ENCODE peak calls at places on chromosomes 12 and 14, in six cellular contexts. One of them, this sample, is unnamed. For H3K4me1, the result is how much of the 10 kb centered on the place peaks cover.

GRCh38 chr12:109888179-109889020 is 8.1 kb upstream of the GLTP start:
- DNase-seq in endothelial cell of umbilical vein: peak
- DNase-seq in H1: no peak
- DNase-seq in A549: peak
- DNase-seq in hepatocyte: no peak
- DNase-seq in effector memory CD4-positive, alpha-beta T cell: no peak
- DNase-seq in this sample: no peak

GRCh38 chr12:77940011-77940423 is 109.3 kb downstream of the NAV3 start:
- DNase-seq in endothelial cell of umbilical vein: peak
- DNase-seq in H1: peak
- DNase-seq in A549: peak
- DNase-seq in hepatocyte: no peak
- DNase-seq in effector memory CD4-positive, alpha-beta T cell: no peak
- DNase-seq in this sample: no peak

GRCh38 chr12:31567029-31567428 is 23.9 kb downstream of the DENND5B start:
- DNase-seq in endothelial cell of umbilical vein: no peak
- DNase-seq in H1: no peak
- DNase-seq in A549: no peak
- DNase-seq in hepatocyte: no peak
- DNase-seq in effector memory CD4-positive, alpha-beta T cell: no peak
- DNase-seq in this sample: no peak

GRCh38 chr12:93571854-93572711 is at the start of gene SOCS2:
- DNase-seq in endothelial cell of umbilical vein: peak
- DNase-seq in H1: no peak
- DNase-seq in A549: no peak
- DNase-seq in hepatocyte: peak
- DNase-seq in effector memory CD4-positive, alpha-beta T cell: no peak
- DNase-seq in this sample: no peak

GRCh38 chr14:89214221-89214965 is 202.6 kb downstream of the FOXN3 start:
- DNase-seq in endothelial cell of umbilical vein: peak
- DNase-seq in H1: no peak
- DNase-seq in A549: peak
- DNase-seq in hepatocyte: peak
- DNase-seq in effector memory CD4-positive, alpha-beta T cell: no peak
- DNase-seq in this sample: no peak

GRCh38 chr12:114767906-114768697 is 84.1 kb upstream of the TBX3 start:
- DNase-seq in endothelial cell of umbilical vein: no peak
- DNase-seq in H1: no peak
- DNase-seq in A549: peak
- DNase-seq in hepatocyte: peak
- DNase-seq in effector memory CD4-positive, alpha-beta T cell: no peak
- DNase-seq in this sample: no peak

GRCh38 chr14:89773151-89773550 is 181.4 kb downstream of the EFCAB11 start:
- DNase-seq in endothelial cell of umbilical vein: no peak
- DNase-seq in H1: no peak
- DNase-seq in A549: no peak
- DNase-seq in hepatocyte: no peak
- DNase-seq in effector memory CD4-positive, alpha-beta T cell: no peak
- DNase-seq in this sample: no peak

GRCh38 chr12:43348221-43348620 is 203.8 kb downstream of the ADAMTS20 start:
- DNase-seq in endothelial cell of umbilical vein: no peak
- DNase-seq in H1: no peak
- DNase-seq in A549: no peak
- DNase-seq in hepatocyte: no peak
- DNase-seq in effector memory CD4-positive, alpha-beta T cell: no peak
- DNase-seq in this sample: no peak

GRCh38 chr14:63134801-63135200 is 69.4 kb upstream of the RHOJ start:
- DNase-seq in endothelial cell of umbilical vein: peak
- DNase-seq in H1: no peak
- DNase-seq in A549: peak
- DNase-seq in hepatocyte: peak
- DNase-seq in effector memory CD4-positive, alpha-beta T cell: no peak
- DNase-seq in this sample: no peak

GRCh38 chr14:68075382-68076029 is 255.9 kb downstream of the RAD51B start:
- DNase-seq in endothelial cell of umbilical vein: no peak
- DNase-seq in H1: no peak
- DNase-seq in A549: no peak
- DNase-seq in hepatocyte: no peak
- DNase-seq in effector memory CD4-positive, alpha-beta T cell: no peak
- DNase-seq in this sample: no peak

GRCh38 chr12:126212827-126213226 is 1147.6 kb downstream of the AACS start:
- DNase-seq in endothelial cell of umbilical vein: no peak
- DNase-seq in H1: no peak
- DNase-seq in A549: no peak
- DNase-seq in hepatocyte: no peak
- DNase-seq in effector memory CD4-positive, alpha-beta T cell: no peak
- DNase-seq in this sample: no peak

GRCh38 chr12:123293178-123293760 is 21.6 kb upstream of the CDK2AP1 start:
- DNase-seq in endothelial cell of umbilical vein: no peak
- DNase-seq in H1: no peak
- DNase-seq in A549: no peak
- DNase-seq in hepatocyte: peak
- DNase-seq in effector memory CD4-positive, alpha-beta T cell: no peak
- DNase-seq in this sample: no peak

GRCh38 chr12:131095826-131096680 is 142.3 kb downstream of the ADGRD1 start:
- DNase-seq in endothelial cell of umbilical vein: no peak
- DNase-seq in H1: no peak
- DNase-seq in A549: no peak
- DNase-seq in hepatocyte: no peak
- DNase-seq in effector memory CD4-positive, alpha-beta T cell: no peak
- DNase-seq in this sample: no peak

GRCh38 chr12:4421590-4422031 is 24.0 kb downstream of the FGF6 start:
- DNase-seq in endothelial cell of umbilical vein: peak
- DNase-seq in H1: no peak
- DNase-seq in A549: peak
- DNase-seq in hepatocyte: peak
- DNase-seq in effector memory CD4-positive, alpha-beta T cell: no peak
- DNase-seq in this sample: no peak

GRCh38 chr12:104490221-104490620 is 33.5 kb downstream of the CHST11 start:
- DNase-seq in endothelial cell of umbilical vein: no peak
- DNase-seq in H1: no peak
- DNase-seq in A549: no peak
- DNase-seq in hepatocyte: no peak
- DNase-seq in effector memory CD4-positive, alpha-beta T cell: no peak
- DNase-seq in this sample: no peak

GRCh38 chr12:118420673-118421072 is 44.3 kb downstream of the SUDS3 start:
- DNase-seq in endothelial cell of umbilical vein: no peak
- DNase-seq in H1: no peak
- DNase-seq in A549: no peak
- DNase-seq in hepatocyte: no peak
- DNase-seq in effector memory CD4-positive, alpha-beta T cell: no peak
- DNase-seq in this sample: no peak

GRCh38 chr14:102873546-102874061 is 48.9 kb upstream of the AMN start:
- DNase-seq in endothelial cell of umbilical vein: no peak
- DNase-seq in H1: no peak
- DNase-seq in A549: peak
- DNase-seq in hepatocyte: peak
- DNase-seq in effector memory CD4-positive, alpha-beta T cell: no peak
- DNase-seq in this sample: no peak

GRCh38 chr12:65327207-65328076 is 49.0 kb downstream of the MSRB3 start:
- DNase-seq in endothelial cell of umbilical vein: peak
- DNase-seq in H1: no peak
- DNase-seq in A549: no peak
- DNase-seq in hepatocyte: peak
- DNase-seq in effector memory CD4-positive, alpha-beta T cell: no peak
- DNase-seq in this sample: no peak
- H3K4me1 ChIP-seq in endothelial cell of umbilical vein: under half
- H3K4me1 ChIP-seq in H1: under half
- H3K4me1 ChIP-seq in A549: under half
- H3K4me1 ChIP-seq in hepatocyte: under half
- H3K4me1 ChIP-seq in effector memory CD4-positive, alpha-beta T cell: under half
- H3K4me1 ChIP-seq in this sample: under half

GRCh38 chr14:91263329-91263728 is 18.8 kb upstream of the GPR68 start:
- DNase-seq in endothelial cell of umbilical vein: no peak
- DNase-seq in H1: no peak
- DNase-seq in A549: no peak
- DNase-seq in hepatocyte: no peak
- DNase-seq in effector memory CD4-positive, alpha-beta T cell: no peak
- DNase-seq in this sample: no peak

GRCh38 chr14:91261986-91262549 is 17.6 kb upstream of the GPR68 start:
- DNase-seq in endothelial cell of umbilical vein: no peak
- DNase-seq in H1: no peak
- DNase-seq in A549: no peak
- DNase-seq in hepatocyte: no peak
- DNase-seq in effector memory CD4-positive, alpha-beta T cell: no peak
- DNase-seq in this sample: no peak

GRCh38 chr14:91265404-91265803 is 20.9 kb upstream of the GPR68 start:
- DNase-seq in endothelial cell of umbilical vein: no peak
- DNase-seq in H1: no peak
- DNase-seq in A549: no peak
- DNase-seq in hepatocyte: no peak
- DNase-seq in effector memory CD4-positive, alpha-beta T cell: no peak
- DNase-seq in this sample: no peak

GRCh38 chr14:91261115-91261514 is 16.6 kb upstream of the GPR68 start:
- DNase-seq in endothelial cell of umbilical vein: no peak
- DNase-seq in H1: no peak
- DNase-seq in A549: no peak
- DNase-seq in hepatocyte: no peak
- DNase-seq in effector memory CD4-positive, alpha-beta T cell: no peak
- DNase-seq in this sample: no peak

GRCh38 chr14:91264151-91265150 is 19.9 kb upstream of the GPR68 start:
- DNase-seq in endothelial cell of umbilical vein: no peak
- DNase-seq in H1: no peak
- DNase-seq in A549: no peak
- DNase-seq in hepatocyte: peak
- DNase-seq in effector memory CD4-positive, alpha-beta T cell: no peak
- DNase-seq in this sample: no peak
- H3K4me3 ChIP-seq in endothelial cell of umbilical vein: peak
- H3K4me3 ChIP-seq in H1: peak
- H3K4me3 ChIP-seq in A549: peak
- H3K4me3 ChIP-seq in hepatocyte: no peak
- H3K4me3 ChIP-seq in effector memory CD4-positive, alpha-beta T cell: peak
- H3K4me3 ChIP-seq in this sample: peak

GRCh38 chr14:75521415-75522199 is 662 bp upstream of the BATF start:
- DNase-seq in endothelial cell of umbilical vein: no peak
- DNase-seq in H1: no peak
- DNase-seq in A549: no peak
- DNase-seq in hepatocyte: peak
- DNase-seq in effector memory CD4-positive, alpha-beta T cell: no peak
- DNase-seq in this sample: no peak
- H3K27ac ChIP-seq in endothelial cell of umbilical vein: no peak
- H3K27ac ChIP-seq in H1: no peak
- H3K27ac ChIP-seq in A549: peak
- H3K27ac ChIP-seq in hepatocyte: peak
- H3K27ac ChIP-seq in effector memory CD4-positive, alpha-beta T cell: peak
- H3K27ac ChIP-seq in this sample: no peak

GRCh38 chr12:130075497-130076076 is 86.7 kb upstream of the FZD10 start:
- DNase-seq in endothelial cell of umbilical vein: no peak
- DNase-seq in H1: no peak
- DNase-seq in A549: no peak
- DNase-seq in hepatocyte: no peak
- DNase-seq in effector memory CD4-positive, alpha-beta T cell: no peak
- DNase-seq in this sample: no peak
- H3K4me1 ChIP-seq in endothelial cell of umbilical vein: under half
- H3K4me1 ChIP-seq in H1: under half
- H3K4me1 ChIP-seq in A549: under half
- H3K4me1 ChIP-seq in hepatocyte: under half
- H3K4me1 ChIP-seq in effector memory CD4-positive, alpha-beta T cell: under half
- H3K4me1 ChIP-seq in this sample: under half

GRCh38 chr12:46263140-46264017 is 5.5 kb downstream of the SLC38A1 start:
- DNase-seq in endothelial cell of umbilical vein: no peak
- DNase-seq in H1: no peak
- DNase-seq in A549: no peak
- DNase-seq in hepatocyte: no peak
- DNase-seq in effector memory CD4-positive, alpha-beta T cell: no peak
- DNase-seq in this sample: no peak
- H3K4me3 ChIP-seq in endothelial cell of umbilical vein: no peak
- H3K4me3 ChIP-seq in H1: no peak
- H3K4me3 ChIP-seq in A549: no peak
- H3K4me3 ChIP-seq in hepatocyte: no peak
- H3K4me3 ChIP-seq in effector memory CD4-positive, alpha-beta T cell: no peak
- H3K4me3 ChIP-seq in this sample: no peak

DNA sequence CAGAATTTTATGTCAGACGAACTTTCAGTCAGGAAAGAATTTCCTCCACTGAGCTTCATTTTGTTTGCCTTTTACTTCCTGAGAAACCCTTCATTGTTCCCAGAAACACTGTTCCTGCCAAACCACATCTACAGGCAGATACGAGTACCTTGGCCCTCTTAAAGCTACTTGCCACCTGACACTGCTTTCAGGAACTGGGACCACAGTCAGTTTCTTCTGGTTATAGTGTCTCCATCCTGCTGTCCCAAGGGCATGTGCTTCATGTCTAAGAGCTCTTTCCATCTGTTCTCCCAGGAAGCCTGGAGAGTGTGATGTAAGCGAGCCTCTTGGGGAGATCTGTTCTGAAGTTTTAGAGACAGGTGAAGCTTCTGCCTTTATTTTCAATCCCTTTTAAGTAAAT is 161.7 kb upstream of the PLEKHA5 start:
- DNase-seq in endothelial cell of umbilical vein: peak
- DNase-seq in H1: no peak
- DNase-seq in A549: no peak
- DNase-seq in hepatocyte: no peak
- DNase-seq in effector memory CD4-positive, alpha-beta T cell: no peak
- DNase-seq in this sample: no peak
- H3K27ac ChIP-seq in endothelial cell of umbilical vein: no peak
- H3K27ac ChIP-seq in H1: no peak
- H3K27ac ChIP-seq in A549: no peak
- H3K27ac ChIP-seq in hepatocyte: no peak
- H3K27ac ChIP-seq in effector memory CD4-positive, alpha-beta T cell: no peak
- H3K27ac ChIP-seq in this sample: no peak

GRCh38 chr14:71139058-71139946 is 232.0 kb downstream of the PCNX1 start:
- DNase-seq in endothelial cell of umbilical vein: peak
- DNase-seq in H1: peak
- DNase-seq in A549: peak
- DNase-seq in hepatocyte: peak
- DNase-seq in effector memory CD4-positive, alpha-beta T cell: peak
- DNase-seq in this sample: no peak

GRCh38 chr14:71138236-71139057 is 231.2 kb downstream of the PCNX1 start:
- DNase-seq in endothelial cell of umbilical vein: no peak
- DNase-seq in H1: no peak
- DNase-seq in A549: no peak
- DNase-seq in hepatocyte: no peak
- DNase-seq in effector memory CD4-positive, alpha-beta T cell: no peak
- DNase-seq in this sample: peak

GRCh38 chr14:71142375-71143038 is 235.2 kb downstream of the PCNX1 start:
- DNase-seq in endothelial cell of umbilical vein: peak
- DNase-seq in H1: no peak
- DNase-seq in A549: no peak
- DNase-seq in hepatocyte: no peak
- DNase-seq in effector memory CD4-positive, alpha-beta T cell: no peak
- DNase-seq in this sample: no peak

GRCh38 chr14:71141701-71142374 is 234.6 kb downstream of the PCNX1 start:
- DNase-seq in endothelial cell of umbilical vein: no peak
- DNase-seq in H1: no peak
- DNase-seq in A549: no peak
- DNase-seq in hepatocyte: no peak
- DNase-seq in effector memory CD4-positive, alpha-beta T cell: no peak
- DNase-seq in this sample: no peak

DNA sequence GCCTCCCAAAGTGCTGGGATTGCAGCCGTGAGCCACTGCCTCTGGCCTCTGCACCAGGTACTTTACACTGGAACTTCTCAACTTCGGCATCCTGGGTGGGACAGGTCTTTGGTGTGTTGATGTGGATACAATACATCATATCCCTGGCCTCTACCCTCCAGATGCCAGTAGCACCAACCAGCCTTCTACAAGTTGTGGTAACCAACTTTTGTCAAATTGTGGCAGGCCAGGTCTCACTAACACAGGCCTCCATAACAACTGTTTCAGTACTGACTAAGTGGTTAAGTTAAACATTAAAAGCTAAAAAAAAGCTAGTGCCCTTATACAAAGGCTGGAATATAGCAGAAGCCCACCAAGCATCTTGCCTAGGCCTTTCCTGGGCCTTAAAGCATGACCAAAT is 232.9 kb downstream of the PCNX1 start:
- DNase-seq in endothelial cell of umbilical vein: no peak
- DNase-seq in H1: no peak
- DNase-seq in A549: no peak
- DNase-seq in hepatocyte: no peak
- DNase-seq in effector memory CD4-positive, alpha-beta T cell: no peak
- DNase-seq in this sample: no peak
- H3K4me1 ChIP-seq in endothelial cell of umbilical vein: under half
- H3K4me1 ChIP-seq in H1: under half
- H3K4me1 ChIP-seq in A549: under half
- H3K4me1 ChIP-seq in hepatocyte: under half
- H3K4me1 ChIP-seq in effector memory CD4-positive, alpha-beta T cell: under half
- H3K4me1 ChIP-seq in this sample: under half